ENCODE peak calls at places on chromosomes 16 and 17, in nine cellular contexts. R, M, H, E, V, P, X, Y and F are unnamed samples.

GRCh38 chr17:80413771-80414507 is 1.0 kb upstream of the ENDOV start:
- DNase-seq in V (no peak), E (no peak), M (no peak), P (no peak), Y (no peak), H (no peak), R (no peak), X (no peak), F (no peak)

GRCh38 chr17:17577373-17577772 is 14.1 kb downstream of the PEMT start:
- DNase-seq in R (no peak), E (no peak), Y (no peak), H (no peak), V (no peak), M (no peak), P (no peak), X (no peak), F (no peak)

GRCh38 chr16:4763791-4764190 is 3.2 kb downstream of the ZNF500 start:
- DNase-seq in X (no peak), R (no peak), M (no peak), Y (no peak), V (no peak), E (no peak), H (no peak), P (no peak), F (no peak)

GRCh38 chr17:35799942-35800341 is 4.5 kb upstream of the MMP28 start:
- DNase-seq in M (no peak), R (peak; percentile 79), H (peak; percentile 42), E (no peak), X (peak; percentile 70), Y (no peak), P (peak; percentile 77), V (peak; percentile 64), F (peak; percentile 96)

GRCh38 chr17:27533874-27534815 is 77.9 kb downstream of the KSR1 start:
- DNase-seq in M (no peak), R (no peak), P (no peak), X (peak; percentile 84), H (peak; percentile 97), E (no peak), Y (no peak), V (peak; percentile 98), F (peak; percentile 70)

GRCh38 chr16:67666032-67666537 is 465 bp downstream of the ENKD1 start:
- DNase-seq in Y (peak; percentile 59), E (no peak), M (no peak), X (peak; percentile 39), H (no peak), P (peak; percentile 51), R (peak; percentile 49), V (no peak), F (no peak)

GRCh38 chr17:79997004-79997673 is 38.5 kb downstream of the TBC1D16 start:
- DNase-seq in V (no peak), H (no peak), M (no peak), Y (no peak), X (no peak), E (peak; percentile 18), R (no peak), P (no peak), F (no peak)

GRCh38 chr17:67629963-67630320 is 87.8 kb upstream of the NOL11 start:
- DNase-seq in P (no peak), H (peak; percentile 30), Y (no peak), X (peak; percentile 84), V (peak; percentile 44), E (no peak), R (no peak), M (no peak), F (peak; percentile 36)

GRCh38 chr16:83420206-83420760 is 387.5 kb upstream of the HSBP1 start:
- DNase-seq in X (peak; percentile 71), Y (peak; percentile 10), P (no peak), V (peak; percentile 44), H (peak; percentile 35), E (no peak), R (no peak), M (no peak), F (peak; percentile 60)

GRCh38 chr17:73824321-73824720 is 180.1 kb upstream of the SDK2 start:
- DNase-seq in X (no peak), E (no peak), R (no peak), V (no peak), M (no peak), Y (no peak), H (no peak), P (no peak), F (no peak)

DNA sequence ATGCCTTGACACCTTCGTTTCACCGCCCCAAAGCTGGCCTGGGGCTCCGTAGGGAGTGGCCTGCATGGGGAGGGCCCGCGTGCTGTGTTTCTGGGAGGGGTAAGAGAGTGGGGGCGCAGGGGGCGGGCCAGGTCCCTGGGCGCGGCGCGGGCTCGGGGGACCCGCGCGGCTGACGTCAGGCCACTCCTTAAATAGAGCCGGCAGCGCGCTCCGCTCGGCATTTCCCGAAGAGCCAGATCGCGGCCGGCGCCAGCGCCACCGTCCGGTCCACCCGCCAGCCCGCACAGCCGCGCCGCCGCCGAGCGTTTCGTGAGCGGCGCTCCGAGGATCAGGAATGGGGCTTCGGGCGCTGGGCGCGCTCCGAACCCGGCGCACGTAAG is at the start of gene HS3ST2:
- DNase-seq in R (peak; percentile 35), P (no peak), H (no peak), Y (peak; percentile 42), M (peak; percentile 24), V (peak; percentile 0), X (peak; percentile 3), E (no peak), F (peak; percentile 3)
- TF ChIP-seq CTCF in R (peak; percentile 50), P (no peak), H (no peak), Y (peak; percentile 49), M (peak; percentile 54), V (peak; percentile 10), X (no peak), E (peak; percentile 10), F (peak; percentile 39)

GRCh38 chr16:11473728-11474127 is 113.0 kb downstream of the LITAF start:
- DNase-seq in E (no peak), P (no peak), M (no peak), R (no peak), X (no peak), Y (no peak), H (no peak), V (no peak), F (no peak)

GRCh38 chr16:11472410-11472809 is 114.3 kb downstream of the LITAF start:
- DNase-seq in R (no peak), M (no peak), E (no peak), V (no peak), P (no peak), H (no peak), Y (no peak), X (no peak), F (no peak)

GRCh38 chr16:11472851-11473250 is 113.9 kb downstream of the LITAF start:
- DNase-seq in X (no peak), V (no peak), M (no peak), R (no peak), Y (no peak), H (no peak), E (no peak), P (no peak), F (no peak)

GRCh38 chr16:11471548-11471947 is 115.2 kb downstream of the LITAF start:
- DNase-seq in V (no peak), R (no peak), P (no peak), E (no peak), H (no peak), Y (no peak), X (no peak), M (no peak), F (no peak)

GRCh38 chr16:11470676-11471415 is 115.9 kb downstream of the LITAF start:
- DNase-seq in R (no peak), Y (no peak), H (no peak), X (peak; percentile 3), M (no peak), V (peak; percentile 3), E (no peak), P (no peak), F (no peak)
- TF ChIP-seq CTCF in R (no peak), Y (no peak), H (no peak), X (no peak), M (no peak), V (no peak), E (no peak), P (no peak), F (no peak)

GRCh38 chr16:69108069-69108904 is 2.8 kb downstream of the HAS3 start:
- DNase-seq in X (no peak), P (no peak), Y (no peak), M (no peak), V (no peak), E (no peak), R (no peak), H (no peak), F (no peak)

GRCh38 chr16:69108905-69109252 is 3.4 kb downstream of the HAS3 start:
- DNase-seq in E (no peak), V (no peak), Y (no peak), P (no peak), R (no peak), M (no peak), X (no peak), H (no peak), F (no peak)

GRCh38 chr16:69106491-69107291 is 1.2 kb downstream of the HAS3 start:
- DNase-seq in X (no peak), Y (peak; percentile 28), V (no peak), P (no peak), M (no peak), H (no peak), R (no peak), E (no peak), F (peak; percentile 21)

GRCh38 chr16:69107311-69107962 is 2.0 kb downstream of the HAS3 start:
- DNase-seq in X (no peak), R (peak; percentile 40), E (no peak), Y (peak; percentile 16), V (peak; percentile 22), H (no peak), M (no peak), P (no peak), F (no peak)

DNA sequence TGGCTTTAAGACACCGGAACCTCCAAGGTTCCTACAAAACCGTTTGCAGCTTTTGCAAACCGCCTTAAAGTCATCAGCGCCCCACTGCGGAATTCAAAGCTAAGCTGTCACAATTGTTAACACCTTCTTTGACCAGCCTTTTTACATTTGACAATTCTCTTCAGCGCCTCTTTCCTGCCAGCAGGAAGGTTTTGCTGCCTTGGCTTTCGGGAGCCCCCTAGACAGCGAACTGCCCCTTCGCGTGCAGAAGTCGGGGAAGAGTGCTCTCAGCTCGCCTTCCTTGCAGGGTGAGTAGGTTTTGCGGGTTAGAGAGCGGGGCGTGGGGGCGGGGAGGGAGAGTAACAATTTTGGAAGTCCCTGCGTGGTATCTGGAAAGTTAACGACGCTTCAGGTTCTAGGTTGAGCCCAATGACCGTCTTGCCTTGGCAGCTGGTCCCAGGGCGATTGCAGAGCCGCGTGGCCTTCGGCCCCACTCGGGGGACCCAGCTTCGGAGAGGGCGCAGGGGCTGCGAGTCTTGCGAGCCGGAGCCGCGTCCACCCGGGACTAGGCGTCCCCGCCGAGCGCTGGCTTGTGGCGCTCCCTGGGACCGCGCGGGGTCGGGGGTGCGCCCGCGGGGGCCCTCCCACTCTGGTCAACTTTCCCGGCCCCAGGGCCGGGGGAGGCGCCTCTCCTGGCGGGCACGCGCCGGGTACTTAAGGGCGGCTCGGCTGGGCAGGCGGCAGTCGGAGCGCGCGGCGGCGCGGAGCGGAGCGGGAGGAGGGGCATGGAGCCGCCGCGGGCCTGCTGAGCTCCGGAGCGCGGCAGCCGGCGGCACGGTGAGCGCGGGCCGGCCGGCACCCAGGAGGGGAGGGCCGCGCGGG is at the start of gene HAS3:
- DNase-seq in E (no peak), R (peak; percentile 50), V (peak; percentile 65), H (peak; percentile 44), P (no peak), M (peak; percentile 53), X (peak; percentile 67), Y (peak; percentile 58), F (peak; percentile 81)
- TF ChIP-seq CTCF in E (peak; percentile 60), R (peak; percentile 28), V (no peak), H (peak; percentile 11), P (no peak), M (peak; percentile 4), X (peak; percentile 35), Y (peak; percentile 40), F (peak; percentile 55)

GRCh38 chr17:82963104-82963950 is 116.1 kb upstream of the METRNL start:
- DNase-seq in V (peak; percentile 62), M (peak; percentile 54), E (no peak), R (peak; percentile 86), Y (peak; percentile 71), X (peak; percentile 81), H (peak; percentile 49), P (peak; percentile 70), F (no peak)
- TF ChIP-seq CTCF in V (peak; percentile 83), M (peak; percentile 70), E (peak; percentile 61), R (peak; percentile 87), Y (peak; percentile 71), X (peak; percentile 84), H (peak; percentile 54), P (peak; percentile 55), F (no peak)